ENCODE peak calls at places on chromosomes 16 and 17, in ten cellular contexts. A, F, X, J, G, Z, P, D, E and B are unnamed samples.

GRCh38 chr16:19153876-19154275 is 14.2 kb upstream of the SYT17 start:
- DNase-seq in A (no peak), G (no peak), Z (no peak), X (peak), F (no peak), E (peak), J (no peak), P (no peak), D (no peak), B (peak)

GRCh38 chr16:76676356-76676755 is 399.2 kb downstream of the CNTNAP4 start:
- DNase-seq in J (no peak), X (peak), G (no peak), A (no peak), D (no peak), Z (no peak), P (peak), E (no peak), F (no peak), B (no peak)

GRCh38 chr17:7834554-7834890 is 505 bp downstream of the KDM6B start:
- DNase-seq in Z (peak), X (peak), P (peak), G (no peak), D (no peak), F (peak), E (no peak), A (no peak), J (no peak), B (peak)

GRCh38 chr17:64077409-64077808 is 52.5 kb downstream of the ERN1 start:
- DNase-seq in F (no peak), X (no peak), E (no peak), Z (peak), G (no peak), D (no peak), P (no peak), A (no peak), J (no peak), B (no peak)

GRCh38 chr17:47603830-47604229 is 45.9 kb upstream of the KPNB1 start:
- DNase-seq in E (no peak), X (no peak), G (no peak), D (no peak), P (no peak), A (no peak), Z (no peak), F (no peak), J (no peak), B (no peak)

GRCh38 chr17:81044764-81045589 is 10.0 kb downstream of the BAIAP2 start:
- DNase-seq in E (no peak), X (no peak), A (no peak), D (peak), G (no peak), F (peak), P (peak), J (no peak), Z (peak), B (peak)

GRCh38 chr17:8079291-8080207 is 8.0 kb downstream of the ALOX12B start:
- DNase-seq in G (peak), E (peak), P (no peak), A (no peak), D (peak), J (peak), X (peak), Z (peak), F (peak), B (peak)

GRCh38 chr16:23267647-23268046 is 34.5 kb upstream of the SCNN1B start:
- DNase-seq in A (no peak), F (no peak), Z (no peak), D (no peak), X (no peak), E (no peak), J (no peak), G (no peak), P (no peak), B (no peak)

DNA sequence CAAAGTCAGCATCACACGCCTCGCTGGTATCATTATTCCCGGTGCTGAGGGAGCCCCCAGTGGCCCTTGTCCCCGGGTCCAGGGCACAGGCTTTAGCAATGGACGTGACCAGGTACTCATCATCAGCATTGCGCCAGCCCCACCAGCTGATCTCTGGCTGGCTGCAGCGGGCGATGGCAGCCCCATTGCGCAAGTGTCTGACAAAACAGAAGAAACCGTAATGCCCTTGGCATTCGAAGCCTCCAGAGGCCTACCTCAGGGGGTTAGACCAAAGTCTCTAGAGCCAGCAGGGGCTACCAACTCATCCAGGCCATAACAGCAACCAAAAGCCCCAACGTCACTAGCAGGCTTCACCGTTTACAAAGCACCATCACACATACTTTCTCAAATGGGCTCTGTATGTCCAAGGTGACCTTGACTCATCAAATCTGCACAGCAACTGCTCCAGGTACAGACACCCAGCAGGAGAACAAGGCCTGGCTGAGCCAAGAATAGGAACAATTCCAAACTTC is 7.3 kb downstream of the MTMR4 start:
- DNase-seq in X (no peak), F (no peak), J (no peak), G (no peak), P (no peak), E (no peak), Z (peak), D (no peak), A (no peak), B (no peak)
- TF ChIP-seq POLR2AphosphoS5 in X (no peak), F (no peak), J (no peak), G (no peak), P (no peak), E (no peak), Z (no peak), D (no peak), A (no peak), B (no peak)

DNA sequence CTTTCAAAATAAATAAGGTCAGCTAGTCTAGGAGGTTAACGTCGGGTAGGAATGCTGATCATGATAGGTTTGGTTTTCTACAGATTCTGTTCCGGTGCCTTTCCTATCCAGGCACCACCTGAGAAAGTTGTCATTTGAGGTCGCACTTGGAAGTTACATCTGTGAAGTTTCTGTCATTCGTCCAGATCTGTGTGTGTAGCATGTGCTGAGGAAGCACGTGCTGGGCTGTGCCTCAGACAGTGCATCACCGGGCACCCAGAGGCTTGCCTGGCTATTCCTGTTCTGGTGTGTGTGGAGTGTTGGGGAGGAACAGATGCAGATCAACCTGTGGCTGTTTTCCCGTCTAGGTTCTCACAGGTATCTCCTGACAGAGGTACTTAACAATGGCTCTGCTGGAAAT is 42.6 kb downstream of the DNAJA2 start:
- DNase-seq in J (no peak), P (no peak), X (no peak), G (no peak), D (no peak), A (no peak), E (no peak), Z (peak), F (no peak), B (no peak)
- TF ChIP-seq POLR2AphosphoS5 in J (no peak), P (no peak), X (peak), G (no peak), D (no peak), A (no peak), E (no peak), Z (no peak), F (no peak), B (no peak)

GRCh38 chr16:85356157-85356556 is 243.9 kb upstream of the CIBAR2 start:
- DNase-seq in X (no peak), Z (no peak), F (no peak), D (no peak), G (no peak), J (no peak), A (no peak), P (no peak), E (no peak), B (no peak)

GRCh38 chr16:85353013-85353412 is 240.7 kb upstream of the CIBAR2 start:
- DNase-seq in X (no peak), P (no peak), G (no peak), F (no peak), D (no peak), J (no peak), Z (no peak), A (no peak), E (no peak), B (no peak)

GRCh38 chr16:85355515-85355837 is 243.2 kb upstream of the CIBAR2 start:
- DNase-seq in G (no peak), F (no peak), J (no peak), A (no peak), D (no peak), E (no peak), P (no peak), X (no peak), Z (no peak), B (no peak)

GRCh38 chr16:85353839-85354622 is 241.8 kb upstream of the CIBAR2 start:
- DNase-seq in G (no peak), F (peak), Z (no peak), P (peak), D (no peak), A (no peak), E (no peak), X (no peak), J (no peak), B (no peak)

GRCh38 chr16:85354623-85355514 is 242.6 kb upstream of the CIBAR2 start:
- DNase-seq in G (no peak), Z (no peak), A (no peak), D (no peak), E (no peak), J (no peak), X (no peak), F (no peak), P (no peak), B (peak)
- TF ChIP-seq POLR2AphosphoS5 in G (no peak), Z (peak), A (no peak), D (no peak), E (no peak), J (no peak), X (no peak), F (peak), P (no peak), B (peak)

DNA sequence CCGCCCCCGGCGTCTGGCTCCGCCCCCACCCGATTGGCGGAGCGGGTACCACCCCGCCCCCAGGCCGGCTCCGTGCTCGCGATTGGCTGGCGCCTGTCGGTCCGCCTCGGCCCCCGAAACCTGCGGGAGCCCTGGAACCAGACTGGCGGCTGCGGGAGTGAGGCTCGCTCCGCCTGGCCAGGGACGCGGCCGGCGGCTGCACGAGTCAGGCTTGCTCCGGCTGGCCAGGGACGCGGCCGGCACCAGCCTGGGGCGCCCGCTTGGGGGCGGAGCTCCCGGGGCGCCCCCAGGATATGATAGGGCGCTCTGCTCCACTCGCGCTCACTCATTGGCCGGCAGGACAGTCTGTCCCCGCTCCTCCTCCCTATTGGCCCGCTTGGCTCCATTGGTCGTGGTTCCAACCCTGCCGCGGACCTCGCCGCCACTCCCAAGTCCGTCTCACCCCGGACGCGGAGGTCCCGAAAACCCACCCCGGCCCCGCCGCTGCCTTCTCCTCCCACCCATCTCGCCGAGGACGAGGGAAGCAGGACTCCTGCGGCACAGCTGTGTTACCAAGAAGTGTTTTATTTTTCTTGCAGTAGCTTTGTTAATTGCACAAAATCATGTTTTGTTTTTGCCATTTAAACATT is 340 bp upstream of the ROGDI start:
- DNase-seq in Z (peak), P (peak), E (peak), D (peak), J (peak), A (peak), G (peak), F (peak), X (peak), B (peak)
- TF ChIP-seq POLR2AphosphoS5 in Z (peak), P (peak), E (peak), D (peak), J (no peak), A (peak), G (no peak), F (peak), X (peak), B (peak)

DNA sequence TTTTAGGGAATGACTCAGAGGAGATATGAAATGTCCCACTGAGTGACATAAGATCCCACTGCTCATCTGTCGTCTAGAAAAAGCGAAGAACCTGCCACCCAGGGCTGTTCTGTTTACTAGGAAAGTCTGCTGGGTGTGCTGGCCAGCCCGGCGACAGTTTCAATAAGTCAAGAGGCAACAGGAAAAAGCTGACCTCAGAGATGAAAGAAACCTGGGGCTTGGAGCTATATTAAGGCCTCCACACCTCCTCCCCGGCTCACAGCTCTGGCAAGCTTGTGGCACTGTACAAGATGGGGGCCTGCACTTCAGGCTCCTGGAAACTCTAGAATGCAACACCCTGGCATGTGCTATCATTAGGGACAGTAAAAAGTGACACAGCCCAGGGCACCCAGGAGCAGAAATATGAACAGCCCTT is 10.6 kb downstream of the ZFHX3 start:
- DNase-seq in J (no peak), Z (no peak), F (no peak), G (no peak), E (no peak), P (no peak), A (no peak), D (no peak), X (no peak), B (peak)
- TF ChIP-seq POLR2AphosphoS5 in J (no peak), Z (no peak), F (no peak), G (no peak), E (no peak), P (no peak), A (no peak), D (no peak), X (no peak), B (no peak)

DNA sequence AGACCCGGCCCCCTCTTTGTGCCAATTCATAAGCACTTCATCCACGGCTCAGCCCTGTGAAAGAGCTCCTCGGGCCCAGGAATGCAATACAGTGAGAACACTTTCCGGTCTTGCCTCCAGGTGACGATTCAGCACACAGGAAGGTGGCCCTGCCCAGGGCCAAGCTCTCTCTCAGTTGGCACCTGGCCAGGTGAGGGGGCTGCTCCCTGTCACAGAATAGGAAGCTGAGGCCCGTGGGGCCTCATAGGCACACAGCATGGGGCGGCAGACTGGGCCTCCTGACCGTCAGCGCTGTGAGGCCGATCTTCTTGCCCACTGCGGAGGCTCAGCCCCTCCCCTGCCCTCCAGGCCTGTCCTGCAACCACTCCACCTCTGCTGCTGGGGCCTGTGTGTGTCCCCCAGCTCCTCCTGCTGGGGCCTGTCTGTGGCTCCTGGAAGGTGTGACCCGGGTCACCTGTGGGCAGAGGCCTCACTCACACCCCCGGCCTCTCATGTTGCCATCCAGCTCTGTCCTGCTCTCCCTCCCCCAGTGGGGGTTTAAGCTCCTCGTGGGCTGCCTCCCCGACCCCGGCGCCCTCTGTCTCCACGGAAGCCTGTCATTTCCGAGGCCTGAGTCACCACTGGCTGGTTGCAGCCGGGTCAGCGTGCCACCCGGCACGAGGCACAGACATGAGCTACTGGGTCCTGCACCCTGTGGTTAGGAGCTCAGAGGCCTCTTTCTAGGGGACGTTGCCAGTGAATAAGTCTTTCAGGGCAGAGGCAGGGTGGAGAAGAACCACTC is 114.4 kb downstream of the SEC14L1 start:
- DNase-seq in J (no peak), Z (no peak), A (peak), E (peak), G (no peak), X (peak), F (no peak), D (peak), P (peak), B (peak)
- TF ChIP-seq POLR2AphosphoS5 in J (no peak), Z (peak), A (peak), E (peak), G (no peak), X (no peak), F (no peak), D (peak), P (no peak), B (no peak)

GRCh38 chr16:64826374-64826773 is 295.5 kb downstream of the CDH11 start:
- DNase-seq in X (no peak), J (no peak), P (no peak), Z (no peak), F (no peak), G (no peak), A (no peak), E (no peak), D (no peak), B (no peak)

GRCh38 chr16:64829678-64830077 is 292.2 kb downstream of the CDH11 start:
- DNase-seq in A (no peak), P (no peak), G (no peak), J (no peak), Z (no peak), F (no peak), D (no peak), X (no peak), E (no peak), B (no peak)

DNA sequence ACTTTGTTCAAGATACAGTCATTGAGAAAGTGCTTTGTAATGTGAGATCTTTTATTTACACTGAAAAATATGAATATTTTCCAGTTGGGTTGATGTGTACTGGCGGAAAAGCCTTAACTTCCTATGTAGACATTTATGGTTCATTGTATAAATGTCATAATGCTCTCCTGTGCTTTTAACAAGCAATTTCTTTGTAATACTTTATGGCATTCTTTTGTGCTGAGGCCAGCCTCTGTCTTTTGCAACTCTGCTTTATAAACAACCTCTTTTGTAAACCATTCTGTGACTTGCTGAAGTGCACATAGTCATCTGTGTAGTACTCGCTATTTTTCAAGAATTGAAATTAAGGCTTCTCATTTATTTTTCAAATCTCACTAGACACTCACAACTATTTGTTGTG is 291.2 kb downstream of the CDH11 start:
- DNase-seq in D (no peak), F (no peak), A (no peak), P (no peak), Z (no peak), J (no peak), G (no peak), X (no peak), E (no peak), B (no peak)
- TF ChIP-seq POLR2AphosphoS5 in D (no peak), F (no peak), A (no peak), P (no peak), Z (no peak), J (no peak), G (no peak), X (no peak), E (no peak), B (no peak)

GRCh38 chr16:53849994-53850393 is 146.0 kb downstream of the FTO start:
- DNase-seq in P (no peak), G (no peak), D (no peak), E (no peak), F (no peak), Z (no peak), A (no peak), J (no peak), X (no peak), B (no peak)
- TF ChIP-seq POLR2AphosphoS5 in P (no peak), G (no peak), D (no peak), E (no peak), F (no peak), Z (no peak), A (no peak), J (no peak), X (no peak), B (no peak)

GRCh38 chr16:67927131-67927941 is 4.3 kb downstream of the CTRL start:
- DNase-seq in A (no peak), Z (no peak), P (no peak), D (no peak), G (no peak), X (no peak), E (no peak), F (no peak), J (no peak), B (no peak)

GRCh38 chr16:67930191-67930590 is 1.5 kb downstream of the CTRL start:
- DNase-seq in G (no peak), P (no peak), A (no peak), J (no peak), Z (no peak), F (no peak), E (no peak), D (no peak), X (no peak), B (no peak)

GRCh38 chr16:67928147-67928546 is 3.5 kb downstream of the CTRL start:
- DNase-seq in D (no peak), J (no peak), G (no peak), X (no peak), A (no peak), Z (peak), E (no peak), F (no peak), P (no peak), B (no peak)

GRCh38 chr16:67930678-67931211 is 917 bp downstream of the CTRL start:
- DNase-seq in P (no peak), A (no peak), F (no peak), E (no peak), J (no peak), X (no peak), D (no peak), G (no peak), Z (peak), B (no peak)

DNA sequence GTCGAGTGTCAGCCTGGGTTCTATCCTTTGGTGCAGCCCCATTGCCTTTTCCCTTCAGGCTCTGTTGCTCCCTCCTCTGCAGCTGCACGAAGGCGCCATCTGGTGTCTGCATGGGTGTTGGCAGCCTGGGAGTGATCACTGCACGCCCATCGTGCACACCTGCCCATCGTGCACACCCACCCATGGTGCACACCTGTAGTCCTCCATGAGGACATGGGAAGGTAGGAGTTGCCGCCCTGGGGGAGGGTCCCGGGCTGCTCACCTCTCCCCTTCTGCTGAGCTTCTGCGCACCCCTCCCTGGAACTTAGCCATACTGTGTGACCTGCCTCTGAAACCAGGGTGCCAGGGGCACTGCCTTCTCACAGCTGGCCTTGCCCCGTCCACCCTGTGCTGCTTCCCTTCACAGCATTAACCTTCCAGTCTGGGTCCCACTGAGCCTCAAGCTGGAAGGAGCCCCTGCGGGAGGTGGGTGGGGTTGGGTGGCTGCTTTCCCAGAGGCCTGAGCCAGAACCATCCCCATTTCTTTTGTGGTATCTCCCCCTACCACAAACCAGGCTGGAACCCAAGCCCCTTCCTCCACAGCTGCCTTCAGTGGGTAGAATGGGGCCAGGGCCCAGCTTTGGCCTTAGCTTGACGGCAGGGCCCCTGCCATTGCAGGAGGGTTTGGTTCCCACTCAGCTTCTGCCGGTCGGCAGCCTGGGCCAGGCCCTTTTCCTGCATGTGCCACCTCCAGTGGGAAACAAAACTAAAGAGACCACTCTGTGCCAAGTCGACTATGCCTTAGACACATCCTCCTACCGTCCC is 2.9 kb downstream of the CTRL start:
- DNase-seq in X (peak), J (peak), P (no peak), D (peak), A (peak), F (peak), Z (peak), G (no peak), E (peak), B (peak)
- TF ChIP-seq POLR2AphosphoS5 in X (no peak), J (peak), P (no peak), D (no peak), A (no peak), F (peak), Z (peak), G (peak), E (peak), B (no peak)